ENCODE peak calls at places on chromosomes 6 and 20, in four cellular contexts. One of them, this sample, is unnamed. For H3K4me1, the result is how much of the 10 kb centered on the place peaks cover.

GRCh38 chr20:47024461-47024937 is 129.9 kb downstream of the EYA2 start:
- DNase-seq in GM23248: peak
- DNase-seq in pancreas: no peak
- DNase-seq in tibial nerve: no peak
- DNase-seq in this sample: no peak

GRCh38 chr20:25576783-25577530 is 8.4 kb downstream of the NINL start:
- DNase-seq in GM23248: no peak
- DNase-seq in pancreas: no peak
- DNase-seq in tibial nerve: no peak
- DNase-seq in this sample: no peak

GRCh38 chr6:120056085-120056484 is 706.5 kb upstream of the MAN1A1 start:
- DNase-seq in GM23248: no peak
- DNase-seq in pancreas: no peak
- DNase-seq in tibial nerve: no peak
- DNase-seq in this sample: no peak

GRCh38 chr6:127520061-127520460 is 926 bp upstream of the MTCL3 start:
- DNase-seq in GM23248: peak
- DNase-seq in pancreas: no peak
- DNase-seq in tibial nerve: no peak
- DNase-seq in this sample: no peak

GRCh38 chr6:127403636-127404035 is 55.6 kb downstream of the KIAA0408 start:
- DNase-seq in GM23248: no peak
- DNase-seq in pancreas: no peak
- DNase-seq in tibial nerve: no peak
- DNase-seq in this sample: no peak

GRCh38 chr6:9204171-9204570 is 768.8 kb upstream of the SLC35B3 start:
- DNase-seq in GM23248: peak
- DNase-seq in pancreas: peak
- DNase-seq in tibial nerve: no peak
- DNase-seq in this sample: no peak

GRCh38 chr6:32664827-32665362 is 1.6 kb downstream of the HLA-DQB1 start:
- DNase-seq in GM23248: peak
- DNase-seq in pancreas: no peak
- DNase-seq in tibial nerve: no peak
- DNase-seq in this sample: no peak

GRCh38 chr20:23225407-23226060 is 125.1 kb upstream of the NXT1 start:
- DNase-seq in GM23248: peak
- DNase-seq in pancreas: no peak
- DNase-seq in tibial nerve: peak
- DNase-seq in this sample: no peak

GRCh38 chr6:156598316-156598715 is 178.9 kb upstream of the ARID1B start:
- DNase-seq in GM23248: no peak
- DNase-seq in pancreas: no peak
- DNase-seq in tibial nerve: no peak
- DNase-seq in this sample: no peak

GRCh38 chr6:16764188-16764950 is 3.1 kb upstream of the ATXN1 start:
- DNase-seq in GM23248: peak
- DNase-seq in pancreas: no peak
- DNase-seq in tibial nerve: no peak
- DNase-seq in this sample: no peak

GRCh38 chr6:158686791-158687381 is 37.0 kb downstream of the SYTL3 start:
- DNase-seq in GM23248: no peak
- DNase-seq in pancreas: no peak
- DNase-seq in tibial nerve: no peak
- DNase-seq in this sample: no peak

GRCh38 chr6:101399627-101399955 is 6.1 kb downstream of the GRIK2 start:
- DNase-seq in GM23248: no peak
- DNase-seq in pancreas: no peak
- DNase-seq in tibial nerve: no peak
- DNase-seq in this sample: no peak

GRCh38 chr20:46158476-46158987 is 40.4 kb downstream of the CD40 start:
- DNase-seq in GM23248: no peak
- DNase-seq in pancreas: no peak
- DNase-seq in tibial nerve: no peak
- DNase-seq in this sample: no peak

GRCh38 chr20:57473246-57474042 is 51.5 kb downstream of the CTCFL start:
- DNase-seq in GM23248: no peak
- DNase-seq in pancreas: no peak
- DNase-seq in tibial nerve: no peak
- DNase-seq in this sample: no peak

GRCh38 chr20:1820137-1821074 is 74.8 kb upstream of the SIRPA start:
- DNase-seq in GM23248: peak
- DNase-seq in pancreas: no peak
- DNase-seq in tibial nerve: no peak
- DNase-seq in this sample: no peak

GRCh38 chr20:43513298-43514061 is 6.0 kb downstream of the L3MBTL1 start:
- DNase-seq in GM23248: no peak
- DNase-seq in pancreas: no peak
- DNase-seq in tibial nerve: no peak
- DNase-seq in this sample: no peak

GRCh38 chr6:150641398-150642139 is 41.9 kb downstream of the PLEKHG1 start:
- DNase-seq in GM23248: peak
- DNase-seq in pancreas: no peak
- DNase-seq in tibial nerve: no peak
- DNase-seq in this sample: no peak

GRCh38 chr6:41713650-41714291 is 21.6 kb downstream of the TFEB start:
- DNase-seq in GM23248: peak
- DNase-seq in pancreas: no peak
- DNase-seq in tibial nerve: no peak
- DNase-seq in this sample: no peak
- H3K4me1 ChIP-seq in GM23248: under half
- H3K4me1 ChIP-seq in pancreas: under half
- H3K4me1 ChIP-seq in tibial nerve: under half
- H3K4me1 ChIP-seq in this sample: under half

GRCh38 chr6:15324427-15324985 is 78.6 kb downstream of the JARID2 start:
- DNase-seq in GM23248: no peak
- DNase-seq in pancreas: no peak
- DNase-seq in tibial nerve: no peak
- DNase-seq in this sample: no peak

GRCh38 chr6:15325540-15325955 is 79.7 kb downstream of the JARID2 start:
- DNase-seq in GM23248: no peak
- DNase-seq in pancreas: no peak
- DNase-seq in tibial nerve: no peak
- DNase-seq in this sample: no peak

GRCh38 chr6:15326072-15326614 is 80.3 kb downstream of the JARID2 start:
- DNase-seq in GM23248: no peak
- DNase-seq in pancreas: no peak
- DNase-seq in tibial nerve: no peak
- DNase-seq in this sample: no peak

GRCh38 chr6:15329154-15329781 is 83.4 kb downstream of the JARID2 start:
- DNase-seq in GM23248: peak
- DNase-seq in pancreas: no peak
- DNase-seq in tibial nerve: no peak
- DNase-seq in this sample: no peak

GRCh38 chr6:15327271-15327670 is 81.4 kb downstream of the JARID2 start:
- DNase-seq in GM23248: no peak
- DNase-seq in pancreas: no peak
- DNase-seq in tibial nerve: no peak
- DNase-seq in this sample: no peak
- H3K4me1 ChIP-seq in GM23248: under half
- H3K4me1 ChIP-seq in pancreas: under half
- H3K4me1 ChIP-seq in tibial nerve: under half
- H3K4me1 ChIP-seq in this sample: under half

GRCh38 chr6:116327803-116328527 is 42.8 kb upstream of the DSE start:
- DNase-seq in GM23248: no peak
- DNase-seq in pancreas: no peak
- DNase-seq in tibial nerve: no peak
- DNase-seq in this sample: no peak

GRCh38 chr6:116330511-116330910 is 40.2 kb upstream of the DSE start:
- DNase-seq in GM23248: peak
- DNase-seq in pancreas: no peak
- DNase-seq in tibial nerve: no peak
- DNase-seq in this sample: no peak

GRCh38 chr6:116329156-116329555 is 41.6 kb upstream of the DSE start:
- DNase-seq in GM23248: no peak
- DNase-seq in pancreas: no peak
- DNase-seq in tibial nerve: no peak
- DNase-seq in this sample: no peak

GRCh38 chr6:116326392-116326717 is 44.4 kb upstream of the DSE start:
- DNase-seq in GM23248: no peak
- DNase-seq in pancreas: no peak
- DNase-seq in tibial nerve: no peak
- DNase-seq in this sample: no peak

GRCh38 chr6:116328528-116328903 is 42.2 kb upstream of the DSE start:
- DNase-seq in GM23248: peak
- DNase-seq in pancreas: no peak
- DNase-seq in tibial nerve: no peak
- DNase-seq in this sample: no peak
- H3K4me1 ChIP-seq in GM23248: under half
- H3K4me1 ChIP-seq in pancreas: under half
- H3K4me1 ChIP-seq in tibial nerve: under half
- H3K4me1 ChIP-seq in this sample: under half

GRCh38 chr6:11204987-11205386 is 27.5 kb downstream of the NEDD9 start:
- DNase-seq in GM23248: no peak
- DNase-seq in pancreas: no peak
- DNase-seq in tibial nerve: no peak
- DNase-seq in this sample: no peak
- H3K4me1 ChIP-seq in GM23248: half or more
- H3K4me1 ChIP-seq in pancreas: under half
- H3K4me1 ChIP-seq in tibial nerve: under half
- H3K4me1 ChIP-seq in this sample: under half

GRCh38 chr6:42786525-42786985 is 4.7 kb downstream of the BICRAL start:
- DNase-seq in GM23248: no peak
- DNase-seq in pancreas: no peak
- DNase-seq in tibial nerve: no peak
- DNase-seq in this sample: no peak
- H3K4me1 ChIP-seq in GM23248: under half
- H3K4me1 ChIP-seq in pancreas: under half
- H3K4me1 ChIP-seq in tibial nerve: under half
- H3K4me1 ChIP-seq in this sample: under half

GRCh38 chr20:64065973-64066341 is 3.0 kb downstream of the TCEA2 start:
- DNase-seq in GM23248: peak
- DNase-seq in pancreas: no peak
- DNase-seq in tibial nerve: no peak
- DNase-seq in this sample: no peak

GRCh38 chr20:64065062-64065972 is 2.3 kb downstream of the TCEA2 start:
- DNase-seq in GM23248: no peak
- DNase-seq in pancreas: no peak
- DNase-seq in tibial nerve: no peak
- DNase-seq in this sample: no peak

GRCh38 chr20:64063389-64064144 is 569 bp downstream of the TCEA2 start:
- DNase-seq in GM23248: peak
- DNase-seq in pancreas: peak
- DNase-seq in tibial nerve: no peak
- DNase-seq in this sample: no peak

GRCh38 chr20:64062596-64063388 is at the start of gene TCEA2:
- DNase-seq in GM23248: peak
- DNase-seq in pancreas: peak
- DNase-seq in tibial nerve: peak
- DNase-seq in this sample: peak

DNA sequence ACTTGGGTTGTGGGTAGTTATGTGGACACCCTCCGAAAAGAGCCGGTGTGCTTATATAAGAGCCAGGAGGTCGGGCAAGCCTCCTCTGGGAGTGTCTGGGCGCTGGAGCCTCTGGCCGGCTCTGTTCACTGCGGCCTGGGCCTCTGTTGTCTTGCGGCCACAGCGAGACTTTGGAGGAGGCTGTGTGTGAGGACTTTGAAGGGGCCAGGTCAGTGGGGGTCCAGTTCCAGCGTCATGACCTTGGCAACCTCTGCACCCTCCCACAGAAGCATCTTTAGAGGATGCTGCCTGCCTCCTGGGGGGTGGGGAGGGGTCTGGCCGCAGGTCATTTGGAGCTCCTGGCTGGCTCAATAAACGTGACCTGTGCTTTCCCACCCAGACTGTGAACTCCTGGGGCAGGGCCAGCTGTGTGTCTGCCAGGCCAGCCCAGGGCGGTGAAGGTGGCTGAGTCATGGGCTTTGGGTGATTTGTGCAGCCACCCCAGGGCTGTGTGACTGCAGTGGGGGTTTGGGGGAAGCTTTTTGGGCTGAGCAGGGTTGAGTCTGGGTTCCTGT is 1.2 kb downstream of the TCEA2 start:
- DNase-seq in GM23248: peak
- DNase-seq in pancreas: peak
- DNase-seq in tibial nerve: no peak
- DNase-seq in this sample: no peak
- H3K4me1 ChIP-seq in GM23248: under half
- H3K4me1 ChIP-seq in pancreas: under half
- H3K4me1 ChIP-seq in tibial nerve: under half
- H3K4me1 ChIP-seq in this sample: under half

DNA sequence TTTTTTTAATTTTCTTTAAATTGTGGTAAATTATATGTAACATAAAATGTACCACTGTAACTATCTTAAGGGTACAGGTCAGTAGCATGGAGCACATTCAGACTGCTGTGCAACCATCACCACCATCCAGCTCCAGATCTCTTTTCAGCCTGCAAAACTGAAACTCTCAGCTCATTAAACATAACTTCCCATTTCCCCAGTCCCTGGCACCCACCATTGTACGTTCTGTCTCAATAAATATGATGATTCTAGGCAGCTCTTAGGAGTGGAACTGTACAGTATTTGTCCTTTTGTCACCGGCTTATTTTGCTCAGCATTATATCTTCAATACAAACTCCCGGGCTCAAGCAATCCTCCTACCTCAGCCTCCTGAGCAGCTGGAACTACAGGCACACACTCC is 1.5 kb downstream of the ZC3H12D start:
- DNase-seq in GM23248: no peak
- DNase-seq in pancreas: no peak
- DNase-seq in tibial nerve: no peak
- DNase-seq in this sample: no peak
- H3K4me1 ChIP-seq in GM23248: under half
- H3K4me1 ChIP-seq in pancreas: under half
- H3K4me1 ChIP-seq in tibial nerve: under half
- H3K4me1 ChIP-seq in this sample: under half

GRCh38 chr6:147109707-147110106 is 94.5 kb upstream of the STXBP5 start:
- DNase-seq in GM23248: no peak
- DNase-seq in pancreas: no peak
- DNase-seq in tibial nerve: no peak
- DNase-seq in this sample: no peak
- H3K4me1 ChIP-seq in GM23248: under half
- H3K4me1 ChIP-seq in pancreas: under half
- H3K4me1 ChIP-seq in tibial nerve: under half
- H3K4me1 ChIP-seq in this sample: under half

GRCh38 chr6:37878150-37878710 is 58.7 kb downstream of the ZFAND3 start:
- DNase-seq in GM23248: peak
- DNase-seq in pancreas: no peak
- DNase-seq in tibial nerve: no peak
- DNase-seq in this sample: no peak

GRCh38 chr6:37877373-37878149 is 58.0 kb downstream of the ZFAND3 start:
- DNase-seq in GM23248: peak
- DNase-seq in pancreas: no peak
- DNase-seq in tibial nerve: no peak
- DNase-seq in this sample: no peak

GRCh38 chr6:37876843-37877242 is 57.3 kb downstream of the ZFAND3 start:
- DNase-seq in GM23248: no peak
- DNase-seq in pancreas: no peak
- DNase-seq in tibial nerve: no peak
- DNase-seq in this sample: no peak

GRCh38 chr6:37874726-37875125 is 55.2 kb downstream of the ZFAND3 start:
- DNase-seq in GM23248: no peak
- DNase-seq in pancreas: no peak
- DNase-seq in tibial nerve: no peak
- DNase-seq in this sample: no peak

GRCh38 chr6:37875561-37876309 is 56.2 kb downstream of the ZFAND3 start:
- DNase-seq in GM23248: no peak
- DNase-seq in pancreas: no peak
- DNase-seq in tibial nerve: no peak
- DNase-seq in this sample: no peak
- H3K4me1 ChIP-seq in GM23248: under half
- H3K4me1 ChIP-seq in pancreas: under half
- H3K4me1 ChIP-seq in tibial nerve: under half
- H3K4me1 ChIP-seq in this sample: under half

GRCh38 chr20:35317416-35317815 is 25.2 kb upstream of the FAM83C start:
- DNase-seq in GM23248: no peak
- DNase-seq in pancreas: no peak
- DNase-seq in tibial nerve: no peak
- DNase-seq in this sample: no peak
- H3K4me1 ChIP-seq in GM23248: half or more
- H3K4me1 ChIP-seq in pancreas: under half
- H3K4me1 ChIP-seq in tibial nerve: under half
- H3K4me1 ChIP-seq in this sample: under half

This sample was measured in prostate gland.